ENCODE peak calls at places on chromosomes 6 and 20, in eight cellular contexts. L is activated naive CD4-positive, alpha-beta T cell treated with anti-CD3 and anti-CD28 coated beads, Interleukin-2, amount 10 ng/mL, durations not matched to agents 7 days and 5 days; K is NCI-H774; H is NCI-H2171 treated with DMSO at 0.1 percent for 48 hours; C is EL; P is SK-MEL-5; J is LoVo; U is HT1080. T is an unnamed sample.

GRCh38 chr6:137472738-137473137 is 21.5 kb downstream of the OLIG3 start:
- DNase-seq in J (no peak), K (no peak), L (no peak), C (no peak), U (no peak), H (no peak), P (no peak), T (no peak)

GRCh38 chr6:45697605-45698004 is 318.1 kb downstream of the CLIC5 start:
- DNase-seq in P (no peak), L (no peak), U (peak), C (peak), J (peak), K (no peak), H (no peak), T (no peak)

GRCh38 chr6:143620461-143620860 is 57.3 kb upstream of the PHACTR2 start:
- DNase-seq in U (no peak), C (peak), P (no peak), J (no peak), K (no peak), L (no peak), H (no peak), T (no peak)

GRCh38 chr6:4224082-4224978 is 89.0 kb upstream of the ECI2 start:
- DNase-seq in H (peak), U (peak), K (no peak), C (peak), L (no peak), J (no peak), P (no peak), T (no peak)

GRCh38 chr20:56411759-56412472 is at the start of gene CASS4:
- DNase-seq in J (no peak), U (no peak), P (no peak), H (no peak), K (no peak), L (peak), C (no peak), T (peak)

GRCh38 chr6:160238234-160238633 is 20.4 kb downstream of the SLC22A2 start:
- DNase-seq in P (no peak), U (no peak), L (no peak), H (no peak), C (no peak), K (no peak), J (peak), T (no peak)

GRCh38 chr6:41748542-41748941 is 1.3 kb upstream of the PGC start:
- DNase-seq in K (no peak), L (no peak), J (no peak), C (no peak), P (no peak), H (no peak), U (no peak), T (no peak)

GRCh38 chr20:49919009-49919408 is 3.7 kb upstream of the SPATA2 start:
- DNase-seq in J (no peak), C (no peak), K (no peak), U (no peak), P (no peak), H (no peak), L (no peak), T (no peak)

GRCh38 chr6:77425676-77426075 is 37.6 kb downstream of the HTR1B start:
- DNase-seq in C (peak), P (no peak), K (no peak), H (no peak), U (no peak), L (no peak), J (no peak), T (no peak)

GRCh38 chr6:119890470-119890869 is 540.9 kb upstream of the MAN1A1 start:
- DNase-seq in L (no peak), U (no peak), P (no peak), C (no peak), K (no peak), J (no peak), H (no peak), T (no peak)

GRCh38 chr20:44851545-44851944 is 34.0 kb upstream of the YWHAB start:
- DNase-seq in P (no peak), C (no peak), J (peak), L (no peak), K (no peak), U (no peak), H (no peak), T (no peak)

GRCh38 chr20:48219306-48219705 is 434.0 kb upstream of the SULF2 start:
- DNase-seq in C (no peak), P (no peak), L (no peak), U (no peak), K (no peak), J (no peak), H (no peak), T (no peak)

GRCh38 chr6:5287205-5287965 is 26.1 kb downstream of the FARS2 start:
- DNase-seq in L (no peak), K (no peak), P (no peak), H (peak), U (peak), J (no peak), C (peak), T (no peak)

GRCh38 chr20:14342910-14343309 is 5.5 kb upstream of the FLRT3 start:
- DNase-seq in J (no peak), L (no peak), C (no peak), U (no peak), H (no peak), P (peak), K (no peak), T (no peak)